ENCODE peak calls at places on chromosomes 12 and 14, in seven cellular contexts. T is mesenchymal stem cell, L is mesendoderm, Z is H9, C is neuronal stem cell, O is trophoblast cell, Q is H1. Y is an unnamed sample.

GRCh38 chr12:116520801-116521471 is 38.2 kb upstream of the MAP1LC3B2 start:
- DNase-seq in T (peak), L (peak), Z (no peak), C (no peak), O (peak), Q (no peak), Y (peak)

GRCh38 chr14:53796734-53797133 is 159.9 kb downstream of the BMP4 start:
- DNase-seq in T (no peak), L (no peak), Z (no peak), C (no peak), O (no peak), Q (no peak), Y (no peak)

GRCh38 chr12:3614806-3615466 is 123.9 kb downstream of the PRMT8 start:
- DNase-seq in T (no peak), L (peak), Z (peak), C (peak), O (no peak), Q (no peak), Y (no peak)

GRCh38 chr12:47717443-47718193 is 7.7 kb downstream of the ENDOU start:
- DNase-seq in T (peak), L (peak), Z (peak), C (peak), O (peak), Q (peak), Y (peak)

GRCh38 chr14:103522649-103523582 is at the start of gene CKB:
- DNase-seq in T (peak), L (peak), Z (peak), C (peak), O (peak), Q (no peak), Y (peak)

GRCh38 chr12:6863586-6864321 is 3.6 kb upstream of the TPI1 start:
- DNase-seq in T (no peak), L (no peak), Z (no peak), C (no peak), O (no peak), Q (no peak), Y (no peak)

GRCh38 chr12:121400332-121401139 is 618 bp downstream of the RNF34 start:
- DNase-seq in T (peak), L (peak), Z (peak), C (peak), O (peak), Q (no peak), Y (peak)

GRCh38 chr12:46263140-46264017 is 5.5 kb downstream of the SLC38A1 start:
- DNase-seq in T (no peak), L (no peak), Z (no peak), C (no peak), O (peak), Q (no peak), Y (no peak)

GRCh38 chr12:63944586-63945228 is 100.2 kb downstream of the SRGAP1 start:
- DNase-seq in T (no peak), L (no peak), Z (no peak), C (no peak), O (no peak), Q (no peak), Y (no peak)

DNA sequence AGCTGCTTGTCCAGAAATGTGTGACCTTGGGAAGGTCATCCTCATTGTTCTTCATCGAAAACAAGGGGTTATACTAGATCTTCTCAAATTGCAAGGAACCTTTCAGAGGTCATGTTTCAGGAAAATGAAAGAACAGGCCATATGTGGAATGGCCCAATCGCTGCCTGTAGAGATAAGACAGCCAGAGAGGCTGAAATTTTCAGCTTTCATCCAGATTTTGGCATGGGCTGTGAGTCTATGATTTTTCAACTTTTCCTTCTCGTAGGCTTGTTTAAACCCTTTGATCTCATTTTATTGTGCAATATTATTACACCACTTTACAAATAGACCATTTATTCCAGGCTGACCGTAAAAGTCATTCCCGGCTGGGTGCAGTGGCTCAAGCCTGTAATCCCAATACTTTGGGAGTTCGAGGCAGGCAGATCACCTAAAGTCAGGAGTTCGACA is 17.1 kb upstream of the ATXN2 start:
- DNase-seq in T (no peak), L (no peak), Z (no peak), C (no peak), O (no peak), Q (no peak), Y (peak)
- H3K23ac ChIP-seq in T (no peak), L (no peak), Z (no peak), C (no peak), O (no peak), Q (no peak), Y (no peak)

GRCh38 chr12:78028426-78028825 is 197.7 kb downstream of the NAV3 start:
- DNase-seq in T (no peak), L (no peak), Z (no peak), C (no peak), O (no peak), Q (no peak), Y (no peak)
- H3K23ac ChIP-seq in T (no peak), L (no peak), Z (no peak), C (no peak), O (no peak), Q (no peak), Y (no peak)

GRCh38 chr14:100543471-100544455 is 43.5 kb downstream of the BEGAIN start:
- DNase-seq in T (no peak), L (no peak), Z (no peak), C (no peak), O (no peak), Q (no peak), Y (no peak)
- H3K23ac ChIP-seq in T (no peak), L (no peak), Z (no peak), C (peak), O (no peak), Q (no peak), Y (no peak)

GRCh38 chr14:23931705-23932314 is 21.8 kb upstream of the DHRS4 start:
- DNase-seq in T (no peak), L (no peak), Z (no peak), C (no peak), O (no peak), Q (no peak), Y (no peak)

GRCh38 chr14:23929131-23929530 is 24.4 kb upstream of the DHRS4 start:
- DNase-seq in T (no peak), L (no peak), Z (no peak), C (no peak), O (no peak), Q (no peak), Y (no peak)

GRCh38 chr14:23930742-23931141 is 22.8 kb upstream of the DHRS4 start:
- DNase-seq in T (peak), L (no peak), Z (no peak), C (no peak), O (no peak), Q (no peak), Y (peak)

GRCh38 chr14:23932639-23933038 is 20.9 kb upstream of the DHRS4 start:
- DNase-seq in T (no peak), L (no peak), Z (no peak), C (no peak), O (no peak), Q (no peak), Y (no peak)

GRCh38 chr14:23929822-23930294 is 23.7 kb upstream of the DHRS4 start:
- DNase-seq in T (peak), L (peak), Z (peak), C (peak), O (peak), Q (peak), Y (peak)
- H3K23ac ChIP-seq in T (no peak), L (no peak), Z (no peak), C (no peak), O (no peak), Q (no peak), Y (no peak)

GRCh38 chr12:33977887-33978286 is 44.4 kb upstream of the ALG10 start:
- DNase-seq in T (no peak), L (no peak), Z (no peak), C (no peak), O (no peak), Q (no peak), Y (no peak)
- H3K23ac ChIP-seq in T (no peak), L (no peak), Z (no peak), C (no peak), O (no peak), Q (no peak), Y (no peak)

DNA sequence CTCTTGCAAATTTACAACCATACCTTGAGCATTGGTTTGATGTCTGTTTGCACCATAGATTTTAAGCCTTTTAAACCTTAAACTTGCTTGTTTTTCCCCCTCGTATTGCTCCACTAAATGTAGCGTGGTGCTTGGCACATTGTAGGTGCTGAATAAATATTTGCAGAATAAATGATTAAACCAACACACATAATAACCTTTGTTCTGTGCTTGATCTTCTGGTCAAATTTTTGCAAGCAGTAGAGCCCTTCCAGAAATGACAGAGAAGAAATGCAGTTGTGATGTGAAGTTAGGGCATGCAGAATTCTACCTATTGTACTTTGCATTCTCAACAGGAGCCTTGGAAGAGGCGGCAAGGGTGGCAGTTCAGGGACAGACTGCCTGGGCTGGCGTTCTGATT is 394.4 kb upstream of the TBX3 start:
- DNase-seq in T (no peak), L (no peak), Z (no peak), C (no peak), O (no peak), Q (no peak), Y (no peak)
- H3K23ac ChIP-seq in T (no peak), L (no peak), Z (no peak), C (no peak), O (no peak), Q (no peak), Y (no peak)

GRCh38 chr14:91060472-91061308 is at the start of gene RPS6KA5:
- DNase-seq in T (peak), L (peak), Z (peak), C (peak), O (peak), Q (peak), Y (peak)
- H3K23ac ChIP-seq in T (peak), L (no peak), Z (no peak), C (peak), O (no peak), Q (no peak), Y (no peak)

GRCh38 chr14:64717870-64718269 is 13.6 kb downstream of the PLEKHG3 start:
- DNase-seq in T (no peak), L (peak), Z (no peak), C (no peak), O (no peak), Q (no peak), Y (peak)
- H3K23ac ChIP-seq in T (no peak), L (no peak), Z (no peak), C (no peak), O (no peak), Q (no peak), Y (no peak)

GRCh38 chr14:35999264-35999663 is 173.1 kb downstream of the BRMS1L start:
- DNase-seq in T (no peak), L (no peak), Z (no peak), C (no peak), O (no peak), Q (no peak), Y (no peak)
- H3K23ac ChIP-seq in T (no peak), L (no peak), Z (no peak), C (no peak), O (no peak), Q (no peak), Y (no peak)

Y was measured in IMR-90.